ENCODE peak calls at places on chromosomes 13 and 19, in five cellular contexts. W is activated CD4-positive, alpha-beta T cell treated with anti-CD3 and anti-CD28 coated beads, Interleukin-2, amount 50 U/mL, for 24 hours; Q is T-helper 1 cell; Y is SHP77; G is NCI-H2107. S is an unnamed sample.

GRCh38 chr19:14127929-14128509 is 8.4 kb downstream of the ASF1B start:
- DNase-seq in Y (no peak), G (no peak), Q (no peak), W (no peak), S (no peak)

GRCh38 chr19:18663940-18664530 is 19.4 kb upstream of the CRTC1 start:
- DNase-seq in Q (peak; percentile 16), Y (no peak), G (no peak), W (no peak), S (peak; percentile 28)

GRCh38 chr19:41265376-41266153 is 1.4 kb downstream of the HNRNPUL1 start:
- DNase-seq in G (no peak), Q (peak; percentile 17), W (no peak), Y (no peak), S (no peak)

GRCh38 chr13:49060698-49061387 is 85.1 kb downstream of the FNDC3A start:
- DNase-seq in Y (no peak), G (no peak), Q (no peak), W (no peak), S (no peak)

GRCh38 chr19:30086916-30087315 is 144.9 kb downstream of the URI1 start:
- DNase-seq in Q (no peak), W (no peak), G (no peak), Y (no peak), S (no peak)

GRCh38 chr19:38733493-38734175 is 10.6 kb downstream of the CAPN12 start:
- DNase-seq in Y (no peak), G (no peak), W (no peak), Q (no peak), S (no peak)

GRCh38 chr13:45219938-45220375 is 19.1 kb upstream of the KCTD4 start:
- DNase-seq in Q (no peak), G (no peak), Y (no peak), W (no peak), S (no peak)

GRCh38 chr19:49654581-49654980 is 11.1 kb downstream of the IRF3 start:
- DNase-seq in Y (no peak), W (no peak), Q (no peak), G (no peak), S (no peak)

GRCh38 chr13:39825886-39826285 is 170.4 kb downstream of the COG6 start:
- DNase-seq in G (no peak), W (no peak), Q (no peak), Y (no peak), S (no peak)

GRCh38 chr19:18057557-18057956 is 29.2 kb downstream of the IL12RB1 start:
- DNase-seq in W (no peak), Q (no peak), G (no peak), Y (no peak), S (no peak)

GRCh38 chr19:3985643-3986259 is 488 bp upstream of the EEF2 start:
- DNase-seq in G (no peak), W (no peak), Y (no peak), Q (no peak), S (no peak)

GRCh38 chr13:94280357-94280756 is 199.1 kb downstream of the DCT start:
- DNase-seq in Q (no peak), Y (no peak), W (no peak), G (no peak), S (no peak)

GRCh38 chr13:98420560-98421175 is 156.2 kb downstream of the STK24 start:
- DNase-seq in G (no peak), Q (no peak), W (no peak), Y (no peak), S (no peak)

GRCh38 chr13:61880576-61881283 is 465.1 kb upstream of the PCDH20 start:
- DNase-seq in W (no peak), Y (peak; percentile 2), G (no peak), Q (peak; percentile 2), S (no peak)

GRCh38 chr19:55075366-55075998 is at the start of gene EPS8L1:
- DNase-seq in Y (no peak), W (no peak), Q (no peak), G (no peak), S (no peak)

GRCh38 chr13:98265669-98266551 is 88.8 kb upstream of the RNF113B start:
- DNase-seq in G (no peak), W (no peak), Q (no peak), Y (no peak), S (no peak)

GRCh38 chr13:33997574-33997973 is 179.6 kb downstream of the RFC3 start:
- DNase-seq in Y (no peak), W (no peak), G (no peak), Q (no peak), S (peak; percentile 25)

GRCh38 chr13:46181799-46182490 is at the start of gene LCP1:
- DNase-seq in G (no peak), Q (peak; percentile 97), Y (no peak), W (peak; percentile 78), S (no peak)

GRCh38 chr13:63124863-63125262 is 1709.2 kb upstream of the PCDH20 start:
- DNase-seq in W (no peak), Q (no peak), Y (no peak), G (no peak), S (no peak)

S was measured in NCI-H510A.